ENCODE peak calls at places on chromosome 17, in five cellular contexts. One of them, this sample, is unnamed.

GRCh38 chr17:48444531-48445247 is 14.7 kb upstream of the SKAP1 start:
- DNase-seq in hypothalamus: no peak
- DNase-seq in GM13977: no peak
- DNase-seq in tibial nerve: no peak
- DNase-seq in naive thymus-derived CD8-positive, alpha-beta T cell: peak; percentile 70
- DNase-seq in this sample: no peak

GRCh38 chr17:11825902-11826301 is 171.4 kb downstream of the ZNF18 start:
- DNase-seq in GM13977: no peak
- DNase-seq in naive thymus-derived CD8-positive, alpha-beta T cell: no peak
- DNase-seq in hypothalamus: no peak
- DNase-seq in tibial nerve: no peak
- DNase-seq in this sample: no peak

GRCh38 chr17:18191967-18192366 is 8.3 kb downstream of the ALKBH5 start:
- DNase-seq in hypothalamus: no peak
- DNase-seq in tibial nerve: no peak
- DNase-seq in GM13977: no peak
- DNase-seq in naive thymus-derived CD8-positive, alpha-beta T cell: no peak
- DNase-seq in this sample: no peak

GRCh38 chr17:82858376-82859126 is 18.7 kb upstream of the ZNF750 start:
- DNase-seq in hypothalamus: no peak
- DNase-seq in tibial nerve: no peak
- DNase-seq in naive thymus-derived CD8-positive, alpha-beta T cell: peak; percentile 21
- DNase-seq in GM13977: no peak
- DNase-seq in this sample: no peak

GRCh38 chr17:58200024-58200633 is 7.6 kb downstream of the EPX start:
- DNase-seq in naive thymus-derived CD8-positive, alpha-beta T cell: peak; percentile 43
- DNase-seq in hypothalamus: no peak
- DNase-seq in GM13977: peak; percentile 75
- DNase-seq in tibial nerve: no peak
- DNase-seq in this sample: peak; percentile 44

GRCh38 chr17:49659983-49660382 is 17.9 kb downstream of the SPOP start:
- DNase-seq in tibial nerve: no peak
- DNase-seq in hypothalamus: no peak
- DNase-seq in naive thymus-derived CD8-positive, alpha-beta T cell: no peak
- DNase-seq in GM13977: peak; percentile 44
- DNase-seq in this sample: no peak

GRCh38 chr17:78128616-78129384 is at the start of gene TMC6:
- DNase-seq in GM13977: peak; percentile 92
- DNase-seq in tibial nerve: no peak
- DNase-seq in naive thymus-derived CD8-positive, alpha-beta T cell: peak; percentile 89
- DNase-seq in hypothalamus: no peak
- DNase-seq in this sample: peak; percentile 52

GRCh38 chr17:32142857-32143524 is 689 bp downstream of the RHOT1 start:
- DNase-seq in tibial nerve: peak; percentile 16
- DNase-seq in GM13977: peak; percentile 35
- DNase-seq in naive thymus-derived CD8-positive, alpha-beta T cell: peak; percentile 6
- DNase-seq in hypothalamus: peak; percentile 41
- DNase-seq in this sample: peak; percentile 45

GRCh38 chr17:81285179-81285878 is 9.8 kb downstream of the SLC38A10 start:
- DNase-seq in GM13977: peak; percentile 80
- DNase-seq in naive thymus-derived CD8-positive, alpha-beta T cell: peak; percentile 43
- DNase-seq in hypothalamus: peak; percentile 43
- DNase-seq in tibial nerve: peak; percentile 59
- DNase-seq in this sample: no peak

GRCh38 chr17:81331527-81332043 is 36.5 kb upstream of the SLC38A10 start:
- DNase-seq in hypothalamus: no peak
- DNase-seq in tibial nerve: no peak
- DNase-seq in GM13977: no peak
- DNase-seq in naive thymus-derived CD8-positive, alpha-beta T cell: no peak
- DNase-seq in this sample: no peak

GRCh38 chr17:58899191-58899590 is 143.5 kb downstream of the PPM1E start:
- DNase-seq in GM13977: no peak
- DNase-seq in hypothalamus: no peak
- DNase-seq in tibial nerve: no peak
- DNase-seq in naive thymus-derived CD8-positive, alpha-beta T cell: no peak
- DNase-seq in this sample: no peak

GRCh38 chr17:5500804-5501391 is 14.5 kb downstream of the MIS12 start:
- DNase-seq in tibial nerve: peak; percentile 21
- DNase-seq in naive thymus-derived CD8-positive, alpha-beta T cell: peak; percentile 81
- DNase-seq in hypothalamus: peak; percentile 95
- DNase-seq in GM13977: peak; percentile 93
- DNase-seq in this sample: peak; percentile 91